ENCODE peak calls at places on chromosome 1, in ten cellular contexts. R is SJSA1, D is Peyer's patch, P is uterus, K is OCI-LY7, X is choroid plexus epithelial cell, C is neural progenitor cell, W is prostate gland, T is lower lobe of right lung, U is WERI-Rb-1. A is an unnamed sample.

GRCh38 chr1:47174621-47175020 is 15.2 kb downstream of the PDZK1IP1 start:
- DNase-seq in X (no peak), T (no peak), K (no peak), D (no peak), W (no peak), C (no peak), U (no peak), R (no peak), P (no peak), A (no peak)

GRCh38 chr1:101769520-101769919 is 227.2 kb downstream of the OLFM3 start:
- DNase-seq in T (no peak), X (peak; percentile 44), K (peak; percentile 36), C (peak; percentile 51), P (no peak), W (no peak), U (no peak), D (no peak), R (no peak), A (peak; percentile 1)

GRCh38 chr1:37282763-37283162 is 191.6 kb upstream of the ZC3H12A start:
- DNase-seq in U (no peak), P (no peak), R (no peak), K (no peak), C (no peak), T (no peak), W (no peak), X (no peak), D (no peak), A (no peak)

GRCh38 chr1:9542425-9542824 is 3.2 kb downstream of the SLC25A33 start:
- DNase-seq in P (peak; percentile 42), D (no peak), C (no peak), X (peak; percentile 71), R (no peak), K (no peak), W (peak; percentile 63), U (no peak), T (no peak), A (no peak)

GRCh38 chr1:174428739-174429138 is 19.0 kb upstream of the GPR52 start:
- DNase-seq in T (no peak), P (no peak), D (no peak), U (no peak), K (no peak), C (no peak), R (no peak), X (no peak), W (no peak), A (no peak)

GRCh38 chr1:84613026-84613425 is 38.8 kb upstream of the CTBS start:
- DNase-seq in P (no peak), K (no peak), W (no peak), D (no peak), X (peak; percentile 29), U (no peak), C (no peak), R (no peak), T (no peak), A (no peak)

GRCh38 chr1:227424159-227424680 is 105.9 kb upstream of the CDC42BPA start:
- DNase-seq in W (no peak), D (no peak), U (no peak), K (no peak), X (no peak), C (no peak), R (no peak), P (no peak), T (no peak), A (no peak)

GRCh38 chr1:94543003-94543402 is 1.4 kb upstream of the F3 start:
- DNase-seq in U (no peak), C (no peak), K (no peak), P (no peak), R (peak; percentile 50), X (no peak), W (no peak), D (no peak), T (no peak), A (no peak)

DNA sequence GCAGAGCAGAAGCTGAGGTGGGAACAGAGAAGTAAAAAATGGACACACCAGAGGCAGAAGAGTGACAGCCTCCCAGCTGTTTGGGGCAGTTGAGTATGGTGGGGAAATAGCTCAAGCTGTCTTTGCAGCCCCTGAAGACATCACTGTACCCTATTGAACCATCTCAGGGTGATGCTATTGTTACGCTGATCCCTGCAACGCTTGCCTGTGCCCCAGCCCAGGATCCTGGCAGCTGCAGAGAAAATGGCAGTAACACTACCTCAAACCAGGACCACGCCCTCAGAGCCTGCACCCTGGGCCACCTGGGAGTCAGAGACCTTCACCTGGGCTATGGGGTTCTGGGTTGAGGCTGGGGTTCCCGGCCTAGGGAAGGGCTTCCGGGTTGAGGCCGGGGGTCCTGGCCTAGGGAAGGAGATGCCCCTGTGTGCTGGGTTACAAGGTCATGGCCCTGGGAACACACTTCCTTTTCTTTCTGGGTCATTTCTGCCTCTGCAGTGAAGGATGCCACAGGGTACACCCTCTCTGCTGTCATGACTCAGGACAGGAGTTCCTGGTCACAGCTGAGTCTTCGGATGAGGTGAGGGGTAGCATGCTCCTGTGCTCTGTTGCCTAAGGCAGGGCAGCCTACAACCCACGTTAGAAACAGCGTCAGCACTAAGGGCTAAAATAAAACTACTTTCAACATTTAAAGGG is 11.6 kb downstream of the BSND start:
- DNase-seq in T (no peak), K (no peak), C (no peak), U (no peak), R (no peak), W (no peak), P (no peak), D (no peak), X (no peak), A (peak; percentile 64)
- H3K4me3 ChIP-seq in T (no peak overlapping the region), K (no peak overlapping the region), C (no peak overlapping the region), U (no peak overlapping the region), R (no peak overlapping the region), W (no peak overlapping the region), P (no peak overlapping the region), D (no peak overlapping the region), X (no peak overlapping the region), A (no peak overlapping the region)

DNA sequence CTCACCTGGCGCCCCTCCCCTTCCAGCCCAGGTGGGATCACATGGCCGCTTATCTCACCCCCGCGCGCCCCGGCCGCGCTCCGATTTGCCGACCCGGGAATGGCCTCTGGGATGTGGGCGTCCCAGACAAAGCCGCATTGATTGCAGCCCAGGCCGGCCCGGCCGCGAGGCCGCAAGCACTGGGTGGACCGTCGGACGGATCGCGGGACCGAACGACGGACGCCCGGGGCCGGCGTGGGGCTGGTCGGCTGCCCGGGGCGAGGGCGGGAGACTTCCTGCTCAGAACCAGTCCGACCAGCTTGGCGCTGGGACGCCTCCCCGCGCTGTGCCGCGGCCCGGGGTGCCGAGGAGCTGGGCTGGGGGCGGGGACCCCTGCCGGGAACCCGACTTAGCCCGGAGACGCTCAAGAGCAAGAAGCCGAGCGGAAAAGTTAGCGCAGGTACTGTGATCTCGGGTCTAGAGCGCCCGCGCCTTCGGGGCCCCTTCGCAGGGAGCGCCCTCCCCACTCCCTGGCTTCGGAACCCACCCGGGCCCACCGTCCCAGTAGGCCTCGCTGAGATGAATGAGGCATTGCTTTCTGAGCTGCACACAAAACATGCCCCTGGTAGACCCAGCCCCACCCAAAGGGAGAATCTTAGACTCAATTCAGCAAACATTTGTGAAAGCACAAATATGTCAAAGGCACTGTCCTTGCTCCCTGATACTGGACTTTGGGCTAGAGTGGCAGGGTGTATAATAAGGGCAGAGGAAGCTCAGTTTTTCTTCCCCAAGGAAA is 415 bp upstream of the LAD1 start:
- DNase-seq in P (no peak), U (no peak), D (peak; percentile 78), X (no peak), T (peak; percentile 74), C (peak; percentile 66), K (no peak), R (no peak), W (peak; percentile 55), A (peak; percentile 94)
- H3K4me3 ChIP-seq in P (no peak overlapping the region), U (no peak overlapping the region), D (peak overlapping the region; percentile 70), X (no peak overlapping the region), T (peak overlapping the region; percentile 50), C (peak overlapping the region; percentile 54), K (no peak overlapping the region), R (no peak overlapping the region), W (peak overlapping the region; percentile 56), A (peak overlapping the region; percentile 65)

GRCh38 chr1:70190180-70190579 is 15.2 kb downstream of the LRRC40 start:
- DNase-seq in R (no peak), D (no peak), U (no peak), X (no peak), P (no peak), W (no peak), C (no peak), T (no peak), K (no peak), A (no peak)
- H3K4me3 ChIP-seq in R (no peak overlapping the region), D (no peak overlapping the region), U (no peak overlapping the region), X (no peak overlapping the region), P (no peak overlapping the region), W (no peak overlapping the region), C (no peak overlapping the region), T (no peak overlapping the region), K (no peak overlapping the region), A (no peak overlapping the region)

GRCh38 chr1:20732071-20732587 is 374 bp downstream of the SH2D5 start:
- DNase-seq in D (peak; percentile 64), K (peak; percentile 67), U (peak; percentile 76), W (peak; percentile 44), X (peak; percentile 62), C (peak; percentile 95), R (peak; percentile 56), T (no peak), P (no peak), A (peak; percentile 97)

GRCh38 chr1:20729990-20730689 is 2.4 kb downstream of the SH2D5 start:
- DNase-seq in P (no peak), C (no peak), K (no peak), U (no peak), W (no peak), X (no peak), R (no peak), T (no peak), D (peak; percentile 41), A (peak; percentile 69)

GRCh38 chr1:20730690-20731056 is 1.8 kb downstream of the SH2D5 start:
- DNase-seq in X (no peak), C (no peak), T (no peak), R (no peak), W (no peak), D (no peak), K (no peak), U (no peak), P (no peak), A (no peak)

GRCh38 chr1:20732588-20733360 is at the start of gene SH2D5:
- DNase-seq in X (peak; percentile 98), C (peak; percentile 87), P (peak; percentile 87), K (peak; percentile 65), D (peak; percentile 93), U (peak; percentile 69), T (no peak), R (peak; percentile 92), W (peak; percentile 84), A (peak; percentile 80)

DNA sequence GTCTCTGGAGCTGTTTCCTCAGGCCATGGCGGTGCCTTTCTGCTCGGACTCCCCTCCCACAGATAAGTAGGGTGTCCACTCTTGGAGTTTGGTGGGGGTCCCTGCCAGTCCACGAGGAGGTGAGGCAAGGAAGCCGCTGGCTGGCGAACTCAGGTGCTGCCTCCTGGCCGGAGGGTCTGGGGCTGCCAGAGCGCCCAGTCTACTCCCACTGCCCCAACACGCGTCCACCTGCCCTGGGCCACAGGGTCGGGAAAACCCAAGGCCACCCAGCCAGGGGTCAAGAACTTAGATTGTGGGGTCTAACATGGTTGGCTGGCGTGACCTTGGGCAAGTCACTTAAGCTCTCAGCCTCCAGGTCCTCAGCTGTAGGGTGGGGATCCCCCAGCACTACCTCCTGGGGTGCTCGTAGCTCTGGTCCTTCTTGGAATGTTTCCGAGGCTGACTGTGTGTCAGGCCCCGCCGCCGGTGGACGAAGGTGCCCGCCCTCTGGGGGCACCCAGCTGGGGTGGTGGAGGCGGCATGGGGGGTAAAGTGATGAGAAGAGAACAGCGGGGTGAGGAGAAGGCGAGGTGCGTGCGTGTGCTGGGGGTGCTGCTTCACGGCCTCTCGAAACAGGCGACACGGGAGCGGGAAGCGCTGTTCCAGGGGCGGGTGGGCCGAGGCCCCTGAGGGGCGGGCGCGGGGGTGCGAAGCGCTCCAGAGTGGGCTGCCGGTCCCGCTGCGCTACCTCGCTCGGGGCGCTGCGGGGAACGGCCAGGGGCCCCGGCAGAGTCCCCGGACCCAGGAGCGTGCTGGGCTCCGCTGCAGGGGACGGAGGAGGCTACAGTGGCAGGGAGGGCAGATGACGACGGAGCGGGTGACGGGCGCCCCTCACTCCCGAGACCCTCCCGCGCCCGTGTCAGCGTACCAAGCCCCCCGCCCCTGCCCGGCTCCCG is 1.2 kb downstream of the SH2D5 start:
- DNase-seq in K (no peak), P (no peak), T (no peak), C (no peak), R (no peak), X (no peak), D (peak; percentile 44), W (no peak), U (no peak), A (no peak)
- H3K4me3 ChIP-seq in K (peak overlapping the region; percentile 67), P (peak overlapping the region; percentile 29), T (peak overlapping the region; percentile 70), C (peak overlapping the region; percentile 56), R (peak overlapping the region; percentile 41), X (peak overlapping the region; percentile 64), D (peak overlapping the region; percentile 59), W (peak overlapping the region; percentile 64), U (peak overlapping the region; percentile 27), A (peak overlapping the region; percentile 61)